ENCODE peak calls at places on chromosomes 12 and 14, in eight cellular contexts. B, O, M, U, A, V, Z and L are unnamed samples.

GRCh38 chr14:103078420-103078749 is 5.6 kb upstream of the LBHD2 start:
- DNase-seq in O (peak; percentile 76), Z (no peak), M (peak; percentile 69), V (peak; percentile 92), A (peak; percentile 78), U (no peak), B (peak; percentile 88), L (peak; percentile 65)

GRCh38 chr12:75611041-75611440 is 99.6 kb upstream of the KRR1 start:
- DNase-seq in V (no peak), O (no peak), U (no peak), M (no peak), A (no peak), Z (no peak), B (peak; percentile 43), L (no peak)

GRCh38 chr12:31813305-31813704 is 84.5 kb upstream of the AMN1 start:
- DNase-seq in Z (no peak), U (no peak), V (no peak), B (peak; percentile 47), A (no peak), M (no peak), O (no peak), L (no peak)

GRCh38 chr12:132414634-132415340 is 75.2 kb upstream of the FBRSL1 start:
- DNase-seq in M (peak; percentile 89), B (peak; percentile 89), O (peak; percentile 66), Z (no peak), V (peak; percentile 85), A (peak; percentile 83), U (no peak), L (peak; percentile 30)

GRCh38 chr12:123337053-123337452 is 27.6 kb downstream of the SBNO1 start:
- DNase-seq in O (no peak), Z (no peak), B (no peak), V (no peak), U (no peak), A (no peak), M (no peak), L (no peak)

GRCh38 chr12:51590347-51591019 is 550 bp upstream of the SCN8A start:
- DNase-seq in A (peak; percentile 83), U (no peak), V (no peak), O (no peak), M (peak; percentile 93), Z (no peak), B (no peak), L (no peak)

GRCh38 chr12:74111688-74112360 is 425.8 kb upstream of the ATXN7L3B start:
- DNase-seq in M (peak; percentile 44), B (peak; percentile 81), U (no peak), A (no peak), Z (no peak), V (no peak), O (no peak), L (no peak)

GRCh38 chr14:95424533-95424932 is 91.9 kb downstream of the SYNE3 start:
- DNase-seq in B (no peak), V (no peak), Z (no peak), A (no peak), U (no peak), O (peak; percentile 59), M (no peak), L (no peak)

DNA sequence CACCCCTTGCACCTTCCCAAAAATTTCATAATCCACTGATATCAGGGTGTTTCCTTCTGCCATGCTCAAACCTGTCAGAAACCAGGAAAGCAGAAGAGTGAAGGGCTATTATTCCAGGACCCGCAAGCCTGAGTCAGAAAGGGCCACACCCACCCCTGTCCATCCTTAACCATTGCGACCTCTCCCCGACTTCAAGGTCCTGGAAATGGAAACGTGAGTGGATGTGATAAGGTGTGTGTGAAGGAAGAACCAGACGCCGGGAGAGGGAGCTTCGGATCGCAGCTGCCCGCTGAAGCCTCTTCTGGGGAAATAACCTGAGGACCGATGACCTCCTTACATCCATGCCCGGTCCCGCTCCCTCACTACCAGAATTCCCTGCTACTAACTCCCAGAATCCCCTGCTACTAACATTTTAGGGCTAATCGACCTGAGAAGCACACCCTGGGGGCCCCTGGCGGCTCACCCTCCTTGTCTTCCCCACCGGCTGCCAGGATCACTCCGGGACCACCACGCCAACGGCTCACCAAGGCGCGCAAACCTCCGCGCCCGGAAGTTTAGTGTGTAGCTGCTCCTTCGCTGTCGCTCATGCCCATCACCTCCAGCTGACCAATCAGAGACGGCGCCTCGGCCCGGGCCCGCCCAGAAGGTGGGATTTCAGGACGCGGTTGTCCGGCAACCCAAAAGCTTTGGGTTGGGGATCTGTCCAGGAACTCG is at the start of gene ACYP1:
- DNase-seq in V (peak; percentile 97), A (peak; percentile 97), O (peak; percentile 94), U (no peak), M (peak; percentile 95), B (peak; percentile 96), Z (no peak), L (peak; percentile 84)
- TF ChIP-seq CTCF in V (no peak), A (no peak), O (no peak), U (peak; percentile 25), M (no peak), B (no peak), Z (no peak), L (no peak)

DNA sequence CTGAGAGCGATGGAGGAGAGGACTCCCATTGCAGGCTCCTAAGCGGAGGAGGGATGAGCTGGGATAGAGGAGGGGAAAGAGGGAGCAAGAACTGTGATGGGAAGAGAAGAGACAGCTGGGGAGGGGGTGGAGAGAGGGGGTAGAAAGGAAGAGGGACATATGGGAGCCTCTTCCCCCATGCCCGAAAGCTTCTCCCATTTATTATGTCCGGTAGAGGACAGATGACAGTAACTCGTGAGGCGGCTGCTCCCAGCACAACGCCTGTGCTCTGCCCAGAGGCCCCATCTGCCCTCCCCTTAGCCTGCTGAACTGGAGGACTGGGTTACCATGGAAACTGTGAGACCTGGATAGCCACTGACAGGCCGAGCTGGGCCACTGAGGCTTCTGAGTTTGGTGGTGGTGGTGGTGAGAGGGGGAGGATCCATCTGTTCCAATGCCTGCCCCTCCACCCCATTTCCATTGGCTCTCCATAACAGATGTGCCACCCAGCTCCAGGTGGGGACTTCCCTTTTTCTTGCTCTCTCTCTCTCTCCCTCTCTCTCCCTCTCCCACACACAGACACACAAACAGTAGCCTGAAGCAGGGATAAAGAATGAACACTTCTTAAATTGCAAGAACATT is 8.3 kb downstream of the CPNE6 start:
- DNase-seq in Z (no peak), B (peak; percentile 95), V (no peak), O (no peak), U (no peak), M (peak; percentile 50), A (no peak), L (no peak)
- TF ChIP-seq CTCF in Z (no peak), B (no peak), V (no peak), O (no peak), U (no peak), M (no peak), A (no peak), L (no peak)

GRCh38 chr14:36443374-36443773 is 76.7 kb downstream of the NKX2-1 start:
- DNase-seq in Z (no peak), M (no peak), U (no peak), B (no peak), A (no peak), O (no peak), V (no peak), L (no peak)
- TF ChIP-seq CTCF in Z (no peak), M (no peak), U (no peak), B (no peak), A (no peak), O (no peak), V (no peak), L (no peak)

DNA sequence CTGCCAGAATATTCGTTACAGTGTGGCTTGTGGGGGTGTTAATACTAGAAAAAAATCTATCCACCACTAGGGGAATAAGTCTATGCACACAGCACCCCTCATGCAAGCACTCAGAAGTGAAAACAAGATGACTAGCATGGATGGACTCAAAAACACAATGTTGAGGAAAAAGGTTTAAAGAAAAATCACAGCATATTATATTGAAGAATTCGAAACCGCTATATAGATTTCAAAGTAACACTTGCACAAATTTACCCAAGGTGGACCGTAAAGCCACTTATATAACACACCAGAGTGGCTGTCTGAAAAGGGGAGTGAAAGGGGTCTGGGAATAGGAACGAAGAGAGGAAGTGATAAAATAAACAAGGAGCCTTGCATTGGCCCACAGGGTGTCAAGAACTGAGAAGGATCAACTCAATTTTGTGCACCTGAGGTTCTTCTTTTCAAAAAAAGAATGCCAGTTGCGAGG is 540 bp downstream of the ABCD4 start:
- DNase-seq in M (no peak), O (no peak), U (no peak), V (no peak), B (no peak), Z (no peak), A (no peak), L (no peak)
- TF ChIP-seq CTCF in M (peak; percentile 37), O (peak; percentile 39), U (peak; percentile 51), V (peak; percentile 40), B (peak; percentile 60), Z (peak; percentile 61), A (no peak), L (no peak)

GRCh38 chr14:76091036-76091435 is 60.7 kb upstream of the GPATCH2L start:
- DNase-seq in V (peak; percentile 78), O (peak; percentile 26), Z (no peak), A (no peak), M (no peak), B (no peak), U (no peak), L (no peak)
- TF ChIP-seq CTCF in V (no peak), O (no peak), Z (peak; percentile 40), A (no peak), M (no peak), B (peak; percentile 34), U (peak; percentile 15), L (no peak)

GRCh38 chr12:6644903-6645302 is 2.3 kb downstream of the ACRBP start:
- DNase-seq in V (no peak), O (peak; percentile 46), M (peak; percentile 21), A (no peak), B (peak; percentile 63), U (no peak), Z (no peak), L (no peak)
- TF ChIP-seq CTCF in V (no peak), O (peak; percentile 12), M (no peak), A (no peak), B (peak; percentile 61), U (peak; percentile 36), Z (peak; percentile 3), L (no peak)